ENCODE peak calls at places on chromosomes 5 and 9, in seven cellular contexts. Z is aorta; L is activated CD8-positive, alpha-beta T cell treated with anti-CD3 and anti-CD28 coated beads for 36 hours; K is kidney tubule cell; O is mucosa of gallbladder; U is activated T-cell treated with anti-CD3 and anti-CD28 coated beads, Interleukin-2, amount 50 U/mL, for 72 hours; A is effector memory CD8-positive, alpha-beta T cell. T is an unnamed sample.

GRCh38 chr5:61052870-61053269 is 107.9 kb downstream of the NDUFAF2 start:
- DNase-seq in Z (no peak), U (no peak), K (peak; percentile 96), L (no peak), O (no peak), A (no peak), T (no peak)

GRCh38 chr5:11329676-11330075 is 568.6 kb upstream of the DAP start:
- DNase-seq in A (no peak), L (no peak), K (no peak), Z (no peak), O (no peak), U (no peak), T (no peak)

GRCh38 chr9:126357074-126357473 is 30.4 kb downstream of the MVB12B start:
- DNase-seq in U (no peak), K (no peak), A (no peak), Z (no peak), L (no peak), O (no peak), T (no peak)

GRCh38 chr5:170747357-170747756 is 36.2 kb upstream of the GABRP start:
- DNase-seq in A (no peak), K (no peak), Z (no peak), L (no peak), O (no peak), U (no peak), T (no peak)

GRCh38 chr9:108386859-108387384 is 468.9 kb downstream of the ACTL7B start:
- DNase-seq in U (no peak), Z (no peak), K (peak; percentile 22), L (no peak), A (no peak), O (no peak), T (no peak)

GRCh38 chr5:107389130-107389553 is 281.6 kb downstream of the EFNA5 start:
- DNase-seq in A (peak; percentile 14), L (peak; percentile 35), K (peak; percentile 81), Z (no peak), O (no peak), U (peak; percentile 3), T (peak; percentile 45)

GRCh38 chr5:121273818-121274433 is 577.8 kb upstream of the FTMT start:
- DNase-seq in A (no peak), K (peak; percentile 84), U (no peak), L (no peak), Z (no peak), O (peak; percentile 19), T (no peak)

GRCh38 chr5:94618029-94618492 is 343 bp downstream of the KIAA0825 start:
- DNase-seq in K (peak; percentile 80), O (peak; percentile 67), L (no peak), Z (peak; percentile 80), A (no peak), U (peak; percentile 33), T (no peak)

GRCh38 chr9:77753183-77753582 is 105.1 kb upstream of the GNA14 start:
- DNase-seq in A (no peak), K (no peak), O (no peak), Z (no peak), U (no peak), L (no peak), T (no peak)

GRCh38 chr9:121218357-121219027 is 16.8 kb upstream of the RAB14 start:
- DNase-seq in K (no peak), U (no peak), A (no peak), L (no peak), O (no peak), Z (no peak), T (no peak)

GRCh38 chr5:89374144-89374784 is 491.3 kb upstream of the MEF2C start:
- DNase-seq in A (no peak), K (no peak), Z (no peak), O (no peak), U (no peak), L (no peak), T (no peak)

GRCh38 chr9:95626885-95627558 is 110.3 kb upstream of the PTCH1 start:
- DNase-seq in A (peak; percentile 11), U (peak; percentile 40), Z (peak; percentile 93), K (peak; percentile 94), L (peak; percentile 81), O (peak; percentile 55), T (no peak)

GRCh38 chr5:124583469-124584350 is 162.7 kb downstream of the ZNF608 start:
- DNase-seq in A (no peak), K (peak; percentile 90), O (no peak), L (peak; percentile 53), Z (no peak), U (peak; percentile 30), T (no peak)

GRCh38 chr5:137155621-137156020 is 343.5 kb downstream of the SPOCK1 start:
- DNase-seq in A (no peak), Z (no peak), K (no peak), O (no peak), U (no peak), L (no peak), T (no peak)

GRCh38 chr5:127564002-127564769 is 46.7 kb downstream of the PRRC1 start:
- DNase-seq in O (peak; percentile 60), U (peak; percentile 69), Z (no peak), A (peak; percentile 56), L (peak; percentile 74), K (peak; percentile 68), T (peak; percentile 74)

GRCh38 chr5:106522296-106522695 is 1148.4 kb downstream of the EFNA5 start:
- DNase-seq in A (no peak), U (no peak), K (no peak), L (no peak), Z (no peak), O (no peak), T (no peak)